ENCODE peak calls at places on chromosomes 3 and 15, in five cellular contexts. U is amygdala; N is stimulated activated naive CD8-positive, alpha-beta T cell treated with anti-CD3 and anti-CD28 coated beads, Interleukin-15, amount 100 ng/mL, for 72 hours; Z is activated CD8-positive, alpha-beta memory T cell treated with anti-CD3 and anti-CD28 coated beads for 48 hours; P is HEK293T. Y is an unnamed sample.

GRCh38 chr3:13039286-13039896 is 33.8 kb downstream of the IQSEC1 start:
- DNase-seq in U (no peak), N (no peak), Z (no peak), P (no peak), Y (no peak)

GRCh38 chr3:45088543-45088942 is 57.6 kb downstream of the CDCP1 start:
- DNase-seq in U (no peak), N (no peak), Z (no peak), P (no peak), Y (no peak)

GRCh38 chr3:52763466-52763865 is 7.3 kb downstream of the NEK4 start:
- DNase-seq in U (no peak), N (no peak), Z (no peak), P (no peak), Y (no peak)

GRCh38 chr3:184730924-184731323 is 19.1 kb upstream of the MAGEF1 start:
- DNase-seq in U (no peak), N (no peak), Z (no peak), P (no peak), Y (no peak)

GRCh38 chr3:188673509-188674239 is 498.1 kb upstream of the TPRG1 start:
- DNase-seq in U (no peak), N (no peak), Z (no peak), P (no peak), Y (no peak)

GRCh38 chr3:55165704-55166103 is 237.8 kb upstream of the LRTM1 start:
- DNase-seq in U (no peak), N (no peak), Z (no peak), P (no peak), Y (no peak)

GRCh38 chr15:99131441-99132023 is 26.7 kb downstream of the SYNM start:
- DNase-seq in U (no peak), N (no peak), Z (no peak), P (no peak), Y (no peak)

GRCh38 chr15:69812881-69813280 is 284.8 kb downstream of the TLE3 start:
- DNase-seq in U (no peak), N (no peak), Z (no peak), P (no peak), Y (no peak)

GRCh38 chr3:149273096-149273751 is 51.6 kb upstream of the CP start:
- DNase-seq in U (no peak), N (peak; percentile 30), Z (no peak), P (peak; percentile 72), Y (no peak)

GRCh38 chr3:109874900-109875735 is 537.8 kb upstream of the DPPA4 start:
- DNase-seq in U (no peak), N (no peak), Z (no peak), P (no peak), Y (no peak)

Y was measured in C1 segment of cervical spinal cord.